ENCODE peak calls at places on chromosomes 2 and 18, in nine cellular contexts. U, I, C, O, H, Z, N, E and Y are unnamed samples.
A peak's percentile ranks its signal among the peaks of the same experiment; 100 is the strongest.

GRCh38 chr18:75393721-75394120 is 33.8 kb downstream of the SMIM21 start:
- DNase-seq in N (no peak), I (no peak), O (no peak), E (no peak), Z (no peak), U (no peak), H (no peak), C (peak; percentile 37), Y (no peak)

GRCh38 chr2:181440919-181441318 is 16.3 kb upstream of the ITGA4 start:
- DNase-seq in O (no peak), U (no peak), I (no peak), H (no peak), Z (no peak), E (no peak), C (no peak), N (no peak), Y (no peak)

GRCh38 chr2:165054667-165055066 is 99.3 kb upstream of the SLC38A11 start:
- DNase-seq in E (no peak), C (no peak), H (no peak), N (no peak), I (no peak), Z (no peak), U (no peak), O (no peak), Y (no peak)

GRCh38 chr2:99623035-99623434 is 133.2 kb upstream of the REV1 start:
- DNase-seq in O (no peak), E (no peak), U (no peak), I (no peak), H (no peak), Z (no peak), N (no peak), C (no peak), Y (no peak)

GRCh38 chr18:78582131-78582789 is 397.4 kb upstream of the SALL3 start:
- DNase-seq in U (no peak), H (peak; percentile 42), O (no peak), C (no peak), I (no peak), E (no peak), N (no peak), Z (no peak), Y (no peak)

GRCh38 chr2:85886585-85886984 is 2.2 kb downstream of the ST3GAL5 start:
- DNase-seq in E (peak; percentile 87), U (peak; percentile 57), C (peak; percentile 97), I (peak; percentile 41), H (no peak), N (no peak), Z (peak; percentile 99), O (no peak), Y (peak; percentile 85)

GRCh38 chr2:176234216-176234615 is 35.0 kb upstream of the MTX2 start:
- DNase-seq in Z (no peak), N (no peak), U (no peak), E (peak; percentile 11), O (no peak), I (no peak), H (no peak), C (no peak), Y (peak; percentile 75)

GRCh38 chr2:241550616-241551580 is 7.6 kb upstream of the BOK start:
- DNase-seq in Z (no peak), H (no peak), N (no peak), O (no peak), U (no peak), C (no peak), I (no peak), E (no peak), Y (no peak)

GRCh38 chr2:156147594-156148330 is 184.8 kb downstream of the NR4A2 start:
- DNase-seq in H (no peak), C (no peak), E (peak; percentile 4), O (no peak), U (no peak), I (no peak), Z (no peak), N (no peak), Y (peak; percentile 50)

GRCh38 chr2:218523651-218524050 is 44.5 kb downstream of the USP37 start:
- DNase-seq in E (no peak), U (no peak), O (no peak), N (no peak), C (no peak), Z (no peak), H (no peak), I (no peak), Y (no peak)

GRCh38 chr2:240437861-240438809 is 2.7 kb downstream of the GPC1 start:
- DNase-seq in N (peak; percentile 68), H (no peak), Z (peak; percentile 59), U (no peak), I (peak; percentile 62), C (peak; percentile 88), O (peak; percentile 94), E (peak; percentile 55), Y (peak; percentile 62)

GRCh38 chr2:15616429-15616828 is 24.8 kb downstream of the DDX1 start:
- DNase-seq in C (no peak), Z (no peak), E (no peak), U (no peak), N (no peak), I (no peak), O (no peak), H (no peak), Y (no peak)

GRCh38 chr2:24469148-24469547 is 21.9 kb upstream of the NCOA1 start:
- DNase-seq in H (no peak), I (no peak), E (no peak), Z (no peak), N (no peak), O (no peak), U (no peak), C (no peak), Y (no peak)

GRCh38 chr2:204265701-204266310 is 279.5 kb upstream of the PARD3B start:
- DNase-seq in I (no peak), C (no peak), O (no peak), H (no peak), U (no peak), Z (no peak), E (no peak), N (no peak), Y (no peak)